ENCODE peak calls at places on chromosomes 5 and 9, in six cellular contexts. J is EL, I is B cell, H is HTR-8/SVneo, O is 8988T, Q is caudate nucleus. U is an unnamed sample.

GRCh38 chr5:79130781-79131180 is 19.2 kb downstream of the BHMT start:
- DNase-seq in H (no peak), I (no peak), J (no peak), Q (no peak), O (no peak), U (no peak)

GRCh38 chr9:20684865-20685696 is 1.0 kb downstream of the FOCAD start:
- DNase-seq in J (peak; percentile 74), O (no peak), H (no peak), Q (no peak), I (no peak), U (peak; percentile 72)

GRCh38 chr5:1386274-1386717 is 41.4 kb upstream of the CLPTM1L start:
- DNase-seq in J (peak; percentile 17), O (peak; percentile 70), H (peak; percentile 42), Q (no peak), I (peak; percentile 82), U (peak; percentile 45)

GRCh38 chr9:36738318-36738975 is 165.8 kb downstream of the MELK start:
- DNase-seq in O (peak; percentile 39), I (no peak), H (peak; percentile 18), Q (no peak), J (peak; percentile 42), U (peak; percentile 75)

GRCh38 chr5:56301041-56301440 is 67.9 kb upstream of the ANKRD55 start:
- DNase-seq in J (peak; percentile 43), Q (no peak), O (no peak), I (no peak), H (no peak), U (peak; percentile 80)

GRCh38 chr9:71793386-71794105 is 25.2 kb upstream of the CEMIP2 start:
- DNase-seq in O (no peak), H (no peak), J (peak; percentile 85), Q (no peak), I (no peak), U (peak; percentile 85)

GRCh38 chr5:1930880-1931589 is 48.3 kb upstream of the IRX4 start:
- DNase-seq in Q (peak; percentile 14), I (no peak), O (no peak), H (no peak), J (no peak), U (no peak)

GRCh38 chr5:135569755-135570452 is 8.9 kb downstream of the CXCL14 start:
- DNase-seq in H (peak; percentile 45), Q (no peak), I (no peak), O (peak; percentile 60), J (peak; percentile 50), U (peak; percentile 42)

GRCh38 chr9:113756476-113757198 is 119.5 kb upstream of the ZNF618 start:
- DNase-seq in O (no peak), I (no peak), Q (no peak), J (no peak), H (no peak), U (no peak)

U was measured in M059J.